ENCODE peak calls at places on chromosomes 16 and 17, in nine cellular contexts. One of them, this sample, is unnamed.

GRCh38 chr16:22192261-22193133 is 13.6 kb upstream of the EEF2K start:
- DNase-seq in activated effector memory CD4-positive, alpha-beta T cell treated with anti-CD3 and anti-CD28 coated beads, Interleukin-2, amount 50 U/mL, for 16 hours: peak
- DNase-seq in H54: no peak
- DNase-seq in stimulated activated CD4-positive, alpha-beta T cell treated with anti-CD3 and anti-CD28 coated beads, Interleukin-2, amount 100 ng/mL, for 24 hours: peak
- DNase-seq in HFFc6: peak
- DNase-seq in iris pigment epithelial cell: peak
- DNase-seq in A549: no peak
- DNase-seq in cardiac fibroblast: peak
- DNase-seq in activated CD4-positive, alpha-beta T cell treated with anti-CD3 and anti-CD28 coated beads for 48 hours: peak
- DNase-seq in this sample: no peak

GRCh38 chr16:2475413-2476344 is 752 bp downstream of the TBC1D24 start:
- DNase-seq in HFFc6: no peak
- DNase-seq in A549: no peak
- DNase-seq in cardiac fibroblast: no peak
- DNase-seq in H54: no peak
- DNase-seq in iris pigment epithelial cell: no peak
- DNase-seq in activated effector memory CD4-positive, alpha-beta T cell treated with anti-CD3 and anti-CD28 coated beads, Interleukin-2, amount 50 U/mL, for 16 hours: peak
- DNase-seq in stimulated activated CD4-positive, alpha-beta T cell treated with anti-CD3 and anti-CD28 coated beads, Interleukin-2, amount 100 ng/mL, for 24 hours: peak
- DNase-seq in activated CD4-positive, alpha-beta T cell treated with anti-CD3 and anti-CD28 coated beads for 48 hours: peak
- DNase-seq in this sample: no peak

GRCh38 chr16:51035110-51035498 is 116.0 kb downstream of the SALL1 start:
- DNase-seq in stimulated activated CD4-positive, alpha-beta T cell treated with anti-CD3 and anti-CD28 coated beads, Interleukin-2, amount 100 ng/mL, for 24 hours: no peak
- DNase-seq in A549: no peak
- DNase-seq in activated CD4-positive, alpha-beta T cell treated with anti-CD3 and anti-CD28 coated beads for 48 hours: no peak
- DNase-seq in activated effector memory CD4-positive, alpha-beta T cell treated with anti-CD3 and anti-CD28 coated beads, Interleukin-2, amount 50 U/mL, for 16 hours: no peak
- DNase-seq in iris pigment epithelial cell: no peak
- DNase-seq in HFFc6: no peak
- DNase-seq in H54: no peak
- DNase-seq in cardiac fibroblast: no peak
- DNase-seq in this sample: no peak

GRCh38 chr17:50090071-50090470 is 5.1 kb upstream of the PDK2 start:
- DNase-seq in H54: no peak
- DNase-seq in A549: no peak
- DNase-seq in activated CD4-positive, alpha-beta T cell treated with anti-CD3 and anti-CD28 coated beads for 48 hours: no peak
- DNase-seq in cardiac fibroblast: no peak
- DNase-seq in HFFc6: no peak
- DNase-seq in stimulated activated CD4-positive, alpha-beta T cell treated with anti-CD3 and anti-CD28 coated beads, Interleukin-2, amount 100 ng/mL, for 24 hours: no peak
- DNase-seq in iris pigment epithelial cell: no peak
- DNase-seq in activated effector memory CD4-positive, alpha-beta T cell treated with anti-CD3 and anti-CD28 coated beads, Interleukin-2, amount 50 U/mL, for 16 hours: no peak
- DNase-seq in this sample: no peak

GRCh38 chr17:19329136-19329535 is 33.4 kb downstream of the B9D1 start:
- DNase-seq in activated effector memory CD4-positive, alpha-beta T cell treated with anti-CD3 and anti-CD28 coated beads, Interleukin-2, amount 50 U/mL, for 16 hours: peak
- DNase-seq in stimulated activated CD4-positive, alpha-beta T cell treated with anti-CD3 and anti-CD28 coated beads, Interleukin-2, amount 100 ng/mL, for 24 hours: no peak
- DNase-seq in activated CD4-positive, alpha-beta T cell treated with anti-CD3 and anti-CD28 coated beads for 48 hours: no peak
- DNase-seq in A549: no peak
- DNase-seq in iris pigment epithelial cell: no peak
- DNase-seq in H54: no peak
- DNase-seq in HFFc6: no peak
- DNase-seq in cardiac fibroblast: no peak
- DNase-seq in this sample: no peak

GRCh38 chr17:81711814-81712467 is at the start of gene SLC25A10:
- DNase-seq in iris pigment epithelial cell: peak
- DNase-seq in HFFc6: peak
- DNase-seq in activated CD4-positive, alpha-beta T cell treated with anti-CD3 and anti-CD28 coated beads for 48 hours: peak
- DNase-seq in cardiac fibroblast: peak
- DNase-seq in activated effector memory CD4-positive, alpha-beta T cell treated with anti-CD3 and anti-CD28 coated beads, Interleukin-2, amount 50 U/mL, for 16 hours: peak
- DNase-seq in stimulated activated CD4-positive, alpha-beta T cell treated with anti-CD3 and anti-CD28 coated beads, Interleukin-2, amount 100 ng/mL, for 24 hours: peak
- DNase-seq in H54: peak
- DNase-seq in A549: peak
- DNase-seq in this sample: no peak

GRCh38 chr16:89574681-89575246 is 794 bp upstream of the CPNE7 start:
- DNase-seq in iris pigment epithelial cell: peak
- DNase-seq in HFFc6: peak
- DNase-seq in cardiac fibroblast: peak
- DNase-seq in activated CD4-positive, alpha-beta T cell treated with anti-CD3 and anti-CD28 coated beads for 48 hours: peak
- DNase-seq in activated effector memory CD4-positive, alpha-beta T cell treated with anti-CD3 and anti-CD28 coated beads, Interleukin-2, amount 50 U/mL, for 16 hours: peak
- DNase-seq in A549: peak
- DNase-seq in stimulated activated CD4-positive, alpha-beta T cell treated with anti-CD3 and anti-CD28 coated beads, Interleukin-2, amount 100 ng/mL, for 24 hours: peak
- DNase-seq in H54: peak
- DNase-seq in this sample: peak

GRCh38 chr16:9929836-9930235 is 252.4 kb downstream of the GRIN2A start:
- DNase-seq in activated effector memory CD4-positive, alpha-beta T cell treated with anti-CD3 and anti-CD28 coated beads, Interleukin-2, amount 50 U/mL, for 16 hours: no peak
- DNase-seq in cardiac fibroblast: no peak
- DNase-seq in A549: no peak
- DNase-seq in stimulated activated CD4-positive, alpha-beta T cell treated with anti-CD3 and anti-CD28 coated beads, Interleukin-2, amount 100 ng/mL, for 24 hours: no peak
- DNase-seq in iris pigment epithelial cell: no peak
- DNase-seq in H54: no peak
- DNase-seq in HFFc6: no peak
- DNase-seq in activated CD4-positive, alpha-beta T cell treated with anti-CD3 and anti-CD28 coated beads for 48 hours: no peak
- DNase-seq in this sample: no peak

GRCh38 chr16:48831081-48831722 is 221.2 kb upstream of the N4BP1 start:
- DNase-seq in H54: no peak
- DNase-seq in activated CD4-positive, alpha-beta T cell treated with anti-CD3 and anti-CD28 coated beads for 48 hours: no peak
- DNase-seq in iris pigment epithelial cell: no peak
- DNase-seq in A549: peak
- DNase-seq in stimulated activated CD4-positive, alpha-beta T cell treated with anti-CD3 and anti-CD28 coated beads, Interleukin-2, amount 100 ng/mL, for 24 hours: no peak
- DNase-seq in HFFc6: no peak
- DNase-seq in activated effector memory CD4-positive, alpha-beta T cell treated with anti-CD3 and anti-CD28 coated beads, Interleukin-2, amount 50 U/mL, for 16 hours: no peak
- DNase-seq in cardiac fibroblast: no peak
- DNase-seq in this sample: no peak

GRCh38 chr17:4304417-4305027 is 40.7 kb upstream of the ANKFY1 start:
- DNase-seq in HFFc6: peak
- DNase-seq in A549: peak
- DNase-seq in activated effector memory CD4-positive, alpha-beta T cell treated with anti-CD3 and anti-CD28 coated beads, Interleukin-2, amount 50 U/mL, for 16 hours: peak
- DNase-seq in iris pigment epithelial cell: peak
- DNase-seq in activated CD4-positive, alpha-beta T cell treated with anti-CD3 and anti-CD28 coated beads for 48 hours: peak
- DNase-seq in stimulated activated CD4-positive, alpha-beta T cell treated with anti-CD3 and anti-CD28 coated beads, Interleukin-2, amount 100 ng/mL, for 24 hours: peak
- DNase-seq in H54: peak
- DNase-seq in cardiac fibroblast: peak
- DNase-seq in this sample: peak

GRCh38 chr16:2033057-2033911 is 6.6 kb downstream of the NHERF2 start:
- DNase-seq in iris pigment epithelial cell: peak
- DNase-seq in H54: peak
- DNase-seq in cardiac fibroblast: peak
- DNase-seq in stimulated activated CD4-positive, alpha-beta T cell treated with anti-CD3 and anti-CD28 coated beads, Interleukin-2, amount 100 ng/mL, for 24 hours: no peak
- DNase-seq in HFFc6: peak
- DNase-seq in activated effector memory CD4-positive, alpha-beta T cell treated with anti-CD3 and anti-CD28 coated beads, Interleukin-2, amount 50 U/mL, for 16 hours: no peak
- DNase-seq in activated CD4-positive, alpha-beta T cell treated with anti-CD3 and anti-CD28 coated beads for 48 hours: no peak
- DNase-seq in A549: peak
- DNase-seq in this sample: peak

GRCh38 chr17:67138392-67138791 is 94.0 kb downstream of the CACNG1 start:
- DNase-seq in HFFc6: no peak
- DNase-seq in cardiac fibroblast: no peak
- DNase-seq in stimulated activated CD4-positive, alpha-beta T cell treated with anti-CD3 and anti-CD28 coated beads, Interleukin-2, amount 100 ng/mL, for 24 hours: no peak
- DNase-seq in iris pigment epithelial cell: no peak
- DNase-seq in A549: no peak
- DNase-seq in H54: no peak
- DNase-seq in activated CD4-positive, alpha-beta T cell treated with anti-CD3 and anti-CD28 coated beads for 48 hours: no peak
- DNase-seq in activated effector memory CD4-positive, alpha-beta T cell treated with anti-CD3 and anti-CD28 coated beads, Interleukin-2, amount 50 U/mL, for 16 hours: no peak
- DNase-seq in this sample: no peak

GRCh38 chr17:74599531-74599939 is 7.5 kb upstream of the CD300LD start:
- DNase-seq in cardiac fibroblast: no peak
- DNase-seq in activated CD4-positive, alpha-beta T cell treated with anti-CD3 and anti-CD28 coated beads for 48 hours: no peak
- DNase-seq in stimulated activated CD4-positive, alpha-beta T cell treated with anti-CD3 and anti-CD28 coated beads, Interleukin-2, amount 100 ng/mL, for 24 hours: no peak
- DNase-seq in HFFc6: no peak
- DNase-seq in activated effector memory CD4-positive, alpha-beta T cell treated with anti-CD3 and anti-CD28 coated beads, Interleukin-2, amount 50 U/mL, for 16 hours: no peak
- DNase-seq in H54: no peak
- DNase-seq in A549: no peak
- DNase-seq in iris pigment epithelial cell: no peak
- DNase-seq in this sample: no peak

GRCh38 chr17:68198931-68199836 is 48.7 kb upstream of the AMZ2 start:
- DNase-seq in iris pigment epithelial cell: no peak
- DNase-seq in A549: peak
- DNase-seq in cardiac fibroblast: peak
- DNase-seq in activated effector memory CD4-positive, alpha-beta T cell treated with anti-CD3 and anti-CD28 coated beads, Interleukin-2, amount 50 U/mL, for 16 hours: peak
- DNase-seq in H54: no peak
- DNase-seq in activated CD4-positive, alpha-beta T cell treated with anti-CD3 and anti-CD28 coated beads for 48 hours: peak
- DNase-seq in stimulated activated CD4-positive, alpha-beta T cell treated with anti-CD3 and anti-CD28 coated beads, Interleukin-2, amount 100 ng/mL, for 24 hours: peak
- DNase-seq in HFFc6: no peak
- DNase-seq in this sample: peak

GRCh38 chr17:41718287-41718645 is 6.1 kb downstream of the GAST start:
- DNase-seq in HFFc6: no peak
- DNase-seq in A549: no peak
- DNase-seq in H54: no peak
- DNase-seq in activated effector memory CD4-positive, alpha-beta T cell treated with anti-CD3 and anti-CD28 coated beads, Interleukin-2, amount 50 U/mL, for 16 hours: no peak
- DNase-seq in cardiac fibroblast: no peak
- DNase-seq in activated CD4-positive, alpha-beta T cell treated with anti-CD3 and anti-CD28 coated beads for 48 hours: no peak
- DNase-seq in stimulated activated CD4-positive, alpha-beta T cell treated with anti-CD3 and anti-CD28 coated beads, Interleukin-2, amount 100 ng/mL, for 24 hours: no peak
- DNase-seq in iris pigment epithelial cell: no peak
- DNase-seq in this sample: no peak

GRCh38 chr16:87687571-87687910 is 78.2 kb downstream of the KLHDC4 start:
- DNase-seq in H54: no peak
- DNase-seq in HFFc6: no peak
- DNase-seq in iris pigment epithelial cell: no peak
- DNase-seq in activated effector memory CD4-positive, alpha-beta T cell treated with anti-CD3 and anti-CD28 coated beads, Interleukin-2, amount 50 U/mL, for 16 hours: no peak
- DNase-seq in A549: no peak
- DNase-seq in stimulated activated CD4-positive, alpha-beta T cell treated with anti-CD3 and anti-CD28 coated beads, Interleukin-2, amount 100 ng/mL, for 24 hours: no peak
- DNase-seq in cardiac fibroblast: no peak
- DNase-seq in activated CD4-positive, alpha-beta T cell treated with anti-CD3 and anti-CD28 coated beads for 48 hours: no peak
- DNase-seq in this sample: no peak

This sample was measured in foreskin melanocyte.